ENCODE peak calls at places on chromosome 6, in seven cellular contexts. W is activated T-helper 1 cell treated with anti-CD3 and anti-CD28 coated beads, Interleukin-12 subunit alpha, Interleukin-12 subunit beta, Interleukin-2, Interleukin-4 antibody, amounts not matched to agents 30 ng/mL and 10 ng/mL and 1 ng/mL, durations not matched to agents 14 hours and 24 hours and 36 hours; K is ovary; V is heart left ventricle; I is astrocyte of the hippocampus; X is Ammon's horn; H is IMR-90. J is an unnamed sample.

GRCh38 chr6:8243462-8243861 is 141.1 kb upstream of the EEF1E1 start:
- DNase-seq in W (no peak), K (no peak), V (no peak), I (peak; percentile 29), X (no peak), H (peak; percentile 6), J (no peak)

GRCh38 chr6:8821921-8822512 is 386.7 kb upstream of the SLC35B3 start:
- DNase-seq in W (no peak), K (no peak), V (no peak), I (peak; percentile 13), X (no peak), H (no peak), J (no peak)

GRCh38 chr6:36781669-36782068 is 57.6 kb downstream of the CPNE5 start:
- DNase-seq in W (no peak), K (no peak), V (no peak), I (no peak), X (no peak), H (no peak), J (no peak)

GRCh38 chr6:56004421-56004820 is 129.0 kb upstream of the BMP5 start:
- DNase-seq in W (no peak), K (no peak), V (no peak), I (no peak), X (no peak), H (peak; percentile 5), J (no peak)

GRCh38 chr6:128463942-128464341 is 56.5 kb downstream of the PTPRK start:
- DNase-seq in W (no peak), K (no peak), V (no peak), I (peak; percentile 21), X (no peak), H (peak; percentile 29), J (no peak)

GRCh38 chr6:148619891-148620290 is 126.9 kb upstream of the UST start:
- DNase-seq in W (no peak), K (no peak), V (no peak), I (no peak), X (no peak), H (no peak), J (no peak)

GRCh38 chr6:106591111-106591825 is 38.0 kb downstream of the RTN4IP1 start:
- DNase-seq in W (no peak), K (no peak), V (no peak), I (peak; percentile 90), X (no peak), H (peak; percentile 88), J (no peak)

GRCh38 chr6:29602564-29603361 is 17.8 kb downstream of the OR2H2 start:
- DNase-seq in W (no peak), K (no peak), V (no peak), I (peak; percentile 16), X (peak; percentile 67), H (peak; percentile 7), J (no peak)

GRCh38 chr6:2557181-2557720 is 193.5 kb downstream of the MYLK4 start:
- DNase-seq in W (no peak), K (no peak), V (no peak), I (no peak), X (no peak), H (no peak), J (no peak)

GRCh38 chr6:149077208-149077607 is 240.3 kb upstream of the TAB2 start:
- DNase-seq in W (no peak), K (no peak), V (no peak), I (peak; percentile 83), X (no peak), H (peak; percentile 92), J (no peak)

J was measured in GM12892.